ENCODE peak calls at places on chromosomes 12 and 14, in eight cellular contexts. One of them, this sample, is unnamed. For H3K4me1, the result is how much of the 10 kb centered on the place peaks cover.

GRCh38 chr14:69484444-69485113 is at the start of gene PLEKHD1:
- DNase-seq in mucosa of descending colon: no peak
- DNase-seq in IMR-90: no peak
- DNase-seq in heart right ventricle: no peak
- DNase-seq in psoas muscle: peak
- DNase-seq in lung: peak
- DNase-seq in adrenal gland: peak
- DNase-seq in uterus: no peak
- DNase-seq in this sample: no peak

GRCh38 chr12:115973968-115974765 is 303.3 kb downstream of the MED13L start:
- DNase-seq in mucosa of descending colon: no peak
- DNase-seq in IMR-90: no peak
- DNase-seq in heart right ventricle: no peak
- DNase-seq in psoas muscle: no peak
- DNase-seq in lung: no peak
- DNase-seq in adrenal gland: no peak
- DNase-seq in uterus: no peak
- DNase-seq in this sample: no peak

GRCh38 chr14:61281186-61281676 is at the start of gene TMEM30B:
- DNase-seq in mucosa of descending colon: peak
- DNase-seq in IMR-90: no peak
- DNase-seq in heart right ventricle: no peak
- DNase-seq in psoas muscle: no peak
- DNase-seq in lung: peak
- DNase-seq in adrenal gland: no peak
- DNase-seq in uterus: no peak
- DNase-seq in this sample: no peak

GRCh38 chr12:102031852-102032251 is 29.9 kb downstream of the WASHC3 start:
- DNase-seq in mucosa of descending colon: no peak
- DNase-seq in IMR-90: no peak
- DNase-seq in heart right ventricle: no peak
- DNase-seq in psoas muscle: no peak
- DNase-seq in lung: no peak
- DNase-seq in adrenal gland: no peak
- DNase-seq in uterus: no peak
- DNase-seq in this sample: no peak

GRCh38 chr12:67457799-67458680 is 188.9 kb downstream of the CAND1 start:
- DNase-seq in mucosa of descending colon: no peak
- DNase-seq in IMR-90: no peak
- DNase-seq in heart right ventricle: no peak
- DNase-seq in psoas muscle: no peak
- DNase-seq in lung: no peak
- DNase-seq in adrenal gland: no peak
- DNase-seq in uterus: no peak
- DNase-seq in this sample: no peak

GRCh38 chr12:132798836-132799235 is 29.8 kb downstream of the GOLGA3 start:
- DNase-seq in mucosa of descending colon: no peak
- DNase-seq in IMR-90: no peak
- DNase-seq in heart right ventricle: no peak
- DNase-seq in psoas muscle: no peak
- DNase-seq in lung: no peak
- DNase-seq in adrenal gland: no peak
- DNase-seq in uterus: no peak
- DNase-seq in this sample: no peak

GRCh38 chr12:46825526-46826414 is at the start of gene SLC38A4:
- DNase-seq in mucosa of descending colon: peak
- DNase-seq in IMR-90: peak
- DNase-seq in heart right ventricle: peak
- DNase-seq in psoas muscle: peak
- DNase-seq in lung: no peak
- DNase-seq in adrenal gland: peak
- DNase-seq in uterus: no peak
- DNase-seq in this sample: peak

GRCh38 chr12:67239061-67239460 is 30.1 kb upstream of the CAND1 start:
- DNase-seq in mucosa of descending colon: no peak
- DNase-seq in IMR-90: peak
- DNase-seq in heart right ventricle: no peak
- DNase-seq in psoas muscle: no peak
- DNase-seq in lung: no peak
- DNase-seq in adrenal gland: no peak
- DNase-seq in uterus: no peak
- DNase-seq in this sample: no peak

GRCh38 chr12:59834659-59835474 is 239.0 kb downstream of the SLC16A7 start:
- DNase-seq in mucosa of descending colon: no peak
- DNase-seq in IMR-90: peak
- DNase-seq in heart right ventricle: no peak
- DNase-seq in psoas muscle: no peak
- DNase-seq in lung: no peak
- DNase-seq in adrenal gland: peak
- DNase-seq in uterus: no peak
- DNase-seq in this sample: no peak

GRCh38 chr12:130508318-130508717 is 170.6 kb downstream of the PIWIL1 start:
- DNase-seq in mucosa of descending colon: no peak
- DNase-seq in IMR-90: no peak
- DNase-seq in heart right ventricle: no peak
- DNase-seq in psoas muscle: no peak
- DNase-seq in lung: no peak
- DNase-seq in adrenal gland: no peak
- DNase-seq in uterus: no peak
- DNase-seq in this sample: peak

GRCh38 chr12:109541412-109541725 is 31.9 kb downstream of the MMAB start:
- DNase-seq in mucosa of descending colon: no peak
- DNase-seq in IMR-90: peak
- DNase-seq in heart right ventricle: no peak
- DNase-seq in psoas muscle: no peak
- DNase-seq in lung: no peak
- DNase-seq in adrenal gland: no peak
- DNase-seq in uterus: no peak
- DNase-seq in this sample: no peak

GRCh38 chr12:1575799-1576401 is 18.5 kb downstream of the FBXL14 start:
- DNase-seq in mucosa of descending colon: no peak
- DNase-seq in IMR-90: peak
- DNase-seq in heart right ventricle: no peak
- DNase-seq in psoas muscle: no peak
- DNase-seq in lung: no peak
- DNase-seq in adrenal gland: peak
- DNase-seq in uterus: peak
- DNase-seq in this sample: no peak

GRCh38 chr12:75820848-75821578 is 210.6 kb downstream of the PHLDA1 start:
- DNase-seq in mucosa of descending colon: no peak
- DNase-seq in IMR-90: peak
- DNase-seq in heart right ventricle: peak
- DNase-seq in psoas muscle: peak
- DNase-seq in lung: no peak
- DNase-seq in adrenal gland: peak
- DNase-seq in uterus: peak
- DNase-seq in this sample: no peak

DNA sequence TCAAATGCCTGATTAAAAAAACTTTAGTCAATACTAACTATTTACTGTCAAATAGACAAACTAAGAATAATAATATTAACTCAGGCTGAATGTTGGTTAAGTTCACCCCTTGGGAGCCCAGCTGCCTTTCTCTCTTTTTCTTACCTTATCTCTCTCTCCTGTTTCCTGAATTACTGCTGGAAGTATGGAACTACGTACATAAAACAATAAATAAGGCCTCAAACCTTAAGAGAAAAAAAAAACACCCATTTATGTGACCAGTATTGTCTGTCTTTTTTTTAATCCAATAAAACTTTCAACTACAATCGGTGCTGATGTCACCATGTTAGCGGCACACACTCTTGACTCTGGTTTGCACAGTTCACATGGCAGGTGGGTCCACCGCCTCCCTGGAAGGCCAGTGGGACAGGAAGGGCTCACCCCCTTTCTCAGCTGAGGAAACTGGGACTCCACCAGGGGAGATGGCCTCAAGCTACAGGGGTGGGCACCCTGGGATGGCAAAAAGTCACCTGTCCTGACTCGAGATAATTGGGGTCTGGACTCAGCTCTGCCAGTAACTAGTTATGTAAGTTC is 21.3 kb downstream of the BCL11B start:
- DNase-seq in mucosa of descending colon: no peak
- DNase-seq in IMR-90: no peak
- DNase-seq in heart right ventricle: no peak
- DNase-seq in psoas muscle: no peak
- DNase-seq in lung: no peak
- DNase-seq in adrenal gland: no peak
- DNase-seq in uterus: no peak
- DNase-seq in this sample: no peak
- H3K4me1 ChIP-seq in mucosa of descending colon: under half
- H3K4me1 ChIP-seq in IMR-90: under half
- H3K4me1 ChIP-seq in heart right ventricle: under half
- H3K4me1 ChIP-seq in psoas muscle: under half
- H3K4me1 ChIP-seq in lung: under half
- H3K4me1 ChIP-seq in adrenal gland: under half
- H3K4me1 ChIP-seq in uterus: under half
- H3K4me1 ChIP-seq in this sample: under half

GRCh38 chr12:85834378-85834777 is 1.8 kb downstream of the RASSF9 start:
- DNase-seq in mucosa of descending colon: no peak
- DNase-seq in IMR-90: no peak
- DNase-seq in heart right ventricle: no peak
- DNase-seq in psoas muscle: no peak
- DNase-seq in lung: no peak
- DNase-seq in adrenal gland: no peak
- DNase-seq in uterus: no peak
- DNase-seq in this sample: no peak

GRCh38 chr12:85835810-85836715 is at the start of gene RASSF9:
- DNase-seq in mucosa of descending colon: no peak
- DNase-seq in IMR-90: peak
- DNase-seq in heart right ventricle: peak
- DNase-seq in psoas muscle: peak
- DNase-seq in lung: peak
- DNase-seq in adrenal gland: peak
- DNase-seq in uterus: peak
- DNase-seq in this sample: no peak

GRCh38 chr12:85831327-85831990 is 4.8 kb downstream of the RASSF9 start:
- DNase-seq in mucosa of descending colon: no peak
- DNase-seq in IMR-90: no peak
- DNase-seq in heart right ventricle: no peak
- DNase-seq in psoas muscle: no peak
- DNase-seq in lung: no peak
- DNase-seq in adrenal gland: no peak
- DNase-seq in uterus: no peak
- DNase-seq in this sample: no peak

GRCh38 chr12:85835417-85835809 is 796 bp downstream of the RASSF9 start:
- DNase-seq in mucosa of descending colon: no peak
- DNase-seq in IMR-90: peak
- DNase-seq in heart right ventricle: no peak
- DNase-seq in psoas muscle: no peak
- DNase-seq in lung: no peak
- DNase-seq in adrenal gland: no peak
- DNase-seq in uterus: no peak
- DNase-seq in this sample: no peak

GRCh38 chr12:85833558-85833957 is 2.7 kb downstream of the RASSF9 start:
- DNase-seq in mucosa of descending colon: no peak
- DNase-seq in IMR-90: no peak
- DNase-seq in heart right ventricle: no peak
- DNase-seq in psoas muscle: no peak
- DNase-seq in lung: no peak
- DNase-seq in adrenal gland: no peak
- DNase-seq in uterus: no peak
- DNase-seq in this sample: no peak
- H3K4me3 ChIP-seq in mucosa of descending colon: no peak
- H3K4me3 ChIP-seq in IMR-90: no peak
- H3K4me3 ChIP-seq in heart right ventricle: no peak
- H3K4me3 ChIP-seq in psoas muscle: peak
- H3K4me3 ChIP-seq in lung: no peak
- H3K4me3 ChIP-seq in adrenal gland: no peak
- H3K4me3 ChIP-seq in uterus: no peak
- H3K4me3 ChIP-seq in this sample: no peak

GRCh38 chr14:95198320-95198719 is 41.0 kb upstream of the DICER1 start:
- DNase-seq in mucosa of descending colon: no peak
- DNase-seq in IMR-90: no peak
- DNase-seq in heart right ventricle: no peak
- DNase-seq in psoas muscle: no peak
- DNase-seq in lung: no peak
- DNase-seq in adrenal gland: no peak
- DNase-seq in uterus: no peak
- DNase-seq in this sample: no peak

GRCh38 chr14:95200404-95200803 is 43.1 kb upstream of the DICER1 start:
- DNase-seq in mucosa of descending colon: no peak
- DNase-seq in IMR-90: no peak
- DNase-seq in heart right ventricle: peak
- DNase-seq in psoas muscle: no peak
- DNase-seq in lung: peak
- DNase-seq in adrenal gland: no peak
- DNase-seq in uterus: no peak
- DNase-seq in this sample: no peak

GRCh38 chr14:95196826-95197497 is 39.6 kb upstream of the DICER1 start:
- DNase-seq in mucosa of descending colon: no peak
- DNase-seq in IMR-90: no peak
- DNase-seq in heart right ventricle: no peak
- DNase-seq in psoas muscle: no peak
- DNase-seq in lung: no peak
- DNase-seq in adrenal gland: no peak
- DNase-seq in uterus: no peak
- DNase-seq in this sample: no peak

GRCh38 chr14:95197498-95198010 is 40.2 kb upstream of the DICER1 start:
- DNase-seq in mucosa of descending colon: no peak
- DNase-seq in IMR-90: no peak
- DNase-seq in heart right ventricle: no peak
- DNase-seq in psoas muscle: no peak
- DNase-seq in lung: no peak
- DNase-seq in adrenal gland: no peak
- DNase-seq in uterus: no peak
- DNase-seq in this sample: no peak

DNA sequence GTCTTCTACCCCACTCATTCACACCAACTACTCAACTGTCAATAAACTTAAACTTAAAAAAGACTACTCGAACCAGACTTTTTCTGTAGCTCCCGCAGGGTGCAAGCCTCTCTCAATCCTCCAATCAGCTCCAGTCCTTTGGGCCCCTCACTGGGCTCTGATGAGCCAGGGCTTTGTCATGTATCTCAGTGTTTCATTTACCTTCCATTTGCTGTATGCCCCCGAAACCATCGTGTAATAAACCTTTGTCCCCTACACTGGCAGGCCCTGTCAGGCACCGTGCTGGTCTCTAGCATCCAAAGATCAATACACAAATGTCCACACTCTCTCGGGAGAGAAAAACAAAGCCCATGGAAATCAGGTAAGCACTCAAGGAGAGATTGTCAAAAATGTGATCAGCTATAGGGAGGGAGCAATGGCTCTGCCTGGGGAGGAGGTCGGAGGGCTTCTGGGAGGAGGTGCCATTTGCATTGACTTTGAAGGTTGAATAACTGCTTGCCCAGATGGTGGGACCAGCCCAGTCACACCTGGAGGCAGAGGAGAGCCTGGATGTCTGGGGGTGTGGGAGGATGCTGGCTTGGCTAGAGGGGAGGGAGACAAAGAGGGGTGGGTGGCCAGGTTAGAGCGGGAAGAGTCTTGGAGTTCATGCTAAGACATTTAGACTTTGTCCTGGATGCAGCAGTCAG is 42.1 kb upstream of the DICER1 start:
- DNase-seq in mucosa of descending colon: no peak
- DNase-seq in IMR-90: no peak
- DNase-seq in heart right ventricle: no peak
- DNase-seq in psoas muscle: no peak
- DNase-seq in lung: no peak
- DNase-seq in adrenal gland: no peak
- DNase-seq in uterus: no peak
- DNase-seq in this sample: no peak
- H3K4me1 ChIP-seq in mucosa of descending colon: under half
- H3K4me1 ChIP-seq in IMR-90: under half
- H3K4me1 ChIP-seq in heart right ventricle: under half
- H3K4me1 ChIP-seq in psoas muscle: under half
- H3K4me1 ChIP-seq in lung: under half
- H3K4me1 ChIP-seq in adrenal gland: under half
- H3K4me1 ChIP-seq in uterus: under half
- H3K4me1 ChIP-seq in this sample: under half

GRCh38 chr12:12087693-12088034 is 16.9 kb downstream of the BCL2L14 start:
- DNase-seq in mucosa of descending colon: no peak
- DNase-seq in IMR-90: no peak
- DNase-seq in heart right ventricle: no peak
- DNase-seq in psoas muscle: no peak
- DNase-seq in lung: no peak
- DNase-seq in adrenal gland: no peak
- DNase-seq in uterus: no peak
- DNase-seq in this sample: no peak
- H3K4me3 ChIP-seq in mucosa of descending colon: no peak
- H3K4me3 ChIP-seq in IMR-90: no peak
- H3K4me3 ChIP-seq in heart right ventricle: no peak
- H3K4me3 ChIP-seq in psoas muscle: no peak
- H3K4me3 ChIP-seq in lung: no peak
- H3K4me3 ChIP-seq in adrenal gland: no peak
- H3K4me3 ChIP-seq in uterus: no peak
- H3K4me3 ChIP-seq in this sample: no peak